ENCODE peak calls at places on chromosomes 2 and 18, in seven cellular contexts. One of them, this sample, is unnamed.

GRCh38 chr2:130768191-130768855 is 13.0 kb downstream of the AMER3 start:
- DNase-seq in PC-9: no peak
- DNase-seq in uterus: no peak
- DNase-seq in coronary artery: no peak
- DNase-seq in epithelial cell of proximal tubule: no peak
- DNase-seq in AG09319: no peak
- DNase-seq in tibial artery: no peak
- DNase-seq in this sample: no peak

GRCh38 chr2:224220581-224221255 is 181.2 kb downstream of the FAM124B start:
- DNase-seq in uterus: no peak
- DNase-seq in coronary artery: no peak
- DNase-seq in AG09319: no peak
- DNase-seq in epithelial cell of proximal tubule: no peak
- DNase-seq in PC-9: peak
- DNase-seq in tibial artery: no peak
- DNase-seq in this sample: no peak

GRCh38 chr2:68426446-68426845 is 40.6 kb downstream of the FBXO48 start:
- DNase-seq in PC-9: no peak
- DNase-seq in tibial artery: no peak
- DNase-seq in AG09319: no peak
- DNase-seq in coronary artery: no peak
- DNase-seq in epithelial cell of proximal tubule: no peak
- DNase-seq in uterus: no peak
- DNase-seq in this sample: no peak

GRCh38 chr2:58155160-58155778 is 85.9 kb downstream of the FANCL start:
- DNase-seq in AG09319: no peak
- DNase-seq in PC-9: no peak
- DNase-seq in coronary artery: no peak
- DNase-seq in epithelial cell of proximal tubule: no peak
- DNase-seq in tibial artery: no peak
- DNase-seq in uterus: no peak
- DNase-seq in this sample: no peak

GRCh38 chr2:168850846-168851245 is 39.4 kb downstream of the SPC25 start:
- DNase-seq in PC-9: no peak
- DNase-seq in AG09319: no peak
- DNase-seq in coronary artery: no peak
- DNase-seq in tibial artery: no peak
- DNase-seq in epithelial cell of proximal tubule: no peak
- DNase-seq in uterus: no peak
- DNase-seq in this sample: no peak

GRCh38 chr2:71226391-71226964 is 425 bp downstream of the PAIP2B start:
- DNase-seq in coronary artery: peak
- DNase-seq in PC-9: no peak
- DNase-seq in AG09319: no peak
- DNase-seq in tibial artery: peak
- DNase-seq in epithelial cell of proximal tubule: no peak
- DNase-seq in uterus: peak
- DNase-seq in this sample: no peak

GRCh38 chr18:8140841-8141501 is 468.3 kb upstream of the RAB12 start:
- DNase-seq in coronary artery: no peak
- DNase-seq in epithelial cell of proximal tubule: no peak
- DNase-seq in AG09319: no peak
- DNase-seq in tibial artery: no peak
- DNase-seq in PC-9: no peak
- DNase-seq in uterus: peak
- DNase-seq in this sample: no peak

GRCh38 chr18:7755753-7756475 is 188.8 kb downstream of the PTPRM start:
- DNase-seq in coronary artery: no peak
- DNase-seq in tibial artery: no peak
- DNase-seq in epithelial cell of proximal tubule: no peak
- DNase-seq in uterus: no peak
- DNase-seq in AG09319: peak
- DNase-seq in PC-9: no peak
- DNase-seq in this sample: no peak

GRCh38 chr18:10386956-10387355 is 67.5 kb upstream of the APCDD1 start:
- DNase-seq in tibial artery: no peak
- DNase-seq in PC-9: no peak
- DNase-seq in AG09319: no peak
- DNase-seq in coronary artery: no peak
- DNase-seq in epithelial cell of proximal tubule: no peak
- DNase-seq in uterus: no peak
- DNase-seq in this sample: no peak

GRCh38 chr18:22428672-22429071 is 11.0 kb upstream of the CTAGE1 start:
- DNase-seq in uterus: no peak
- DNase-seq in epithelial cell of proximal tubule: no peak
- DNase-seq in PC-9: peak
- DNase-seq in AG09319: no peak
- DNase-seq in tibial artery: no peak
- DNase-seq in coronary artery: no peak
- DNase-seq in this sample: no peak

GRCh38 chr2:234969329-234970157 is 17.7 kb downstream of the SH3BP4 start:
- DNase-seq in coronary artery: no peak
- DNase-seq in epithelial cell of proximal tubule: no peak
- DNase-seq in AG09319: no peak
- DNase-seq in uterus: no peak
- DNase-seq in PC-9: no peak
- DNase-seq in tibial artery: no peak
- DNase-seq in this sample: no peak

GRCh38 chr18:55856191-55856590 is 268.2 kb upstream of the TCF4 start:
- DNase-seq in coronary artery: no peak
- DNase-seq in AG09319: peak
- DNase-seq in uterus: no peak
- DNase-seq in PC-9: peak
- DNase-seq in epithelial cell of proximal tubule: peak
- DNase-seq in tibial artery: no peak
- DNase-seq in this sample: no peak

GRCh38 chr2:159071190-159071915 is 102.9 kb downstream of the TANC1 start:
- DNase-seq in PC-9: no peak
- DNase-seq in tibial artery: no peak
- DNase-seq in AG09319: peak
- DNase-seq in uterus: no peak
- DNase-seq in epithelial cell of proximal tubule: no peak
- DNase-seq in coronary artery: no peak
- DNase-seq in this sample: no peak
- TF ChIP-seq CTCF in PC-9: no peak
- TF ChIP-seq CTCF in tibial artery: no peak
- TF ChIP-seq CTCF in AG09319: no peak
- TF ChIP-seq CTCF in uterus: no peak
- TF ChIP-seq CTCF in epithelial cell of proximal tubule: no peak
- TF ChIP-seq CTCF in coronary artery: no peak
- TF ChIP-seq CTCF in this sample: no peak

GRCh38 chr2:1585635-1586034 is 158.7 kb downstream of the PXDN start:
- DNase-seq in uterus: no peak
- DNase-seq in AG09319: no peak
- DNase-seq in epithelial cell of proximal tubule: no peak
- DNase-seq in PC-9: no peak
- DNase-seq in tibial artery: no peak
- DNase-seq in coronary artery: no peak
- DNase-seq in this sample: no peak

GRCh38 chr2:1582891-1583341 is 161.4 kb downstream of the PXDN start:
- DNase-seq in tibial artery: no peak
- DNase-seq in PC-9: no peak
- DNase-seq in epithelial cell of proximal tubule: no peak
- DNase-seq in coronary artery: no peak
- DNase-seq in uterus: no peak
- DNase-seq in AG09319: no peak
- DNase-seq in this sample: no peak

GRCh38 chr2:1584051-1584531 is 160.2 kb downstream of the PXDN start:
- DNase-seq in AG09319: no peak
- DNase-seq in PC-9: no peak
- DNase-seq in coronary artery: no peak
- DNase-seq in uterus: no peak
- DNase-seq in epithelial cell of proximal tubule: no peak
- DNase-seq in tibial artery: no peak
- DNase-seq in this sample: no peak

GRCh38 chr2:1586251-1586945 is 157.9 kb downstream of the PXDN start:
- DNase-seq in epithelial cell of proximal tubule: no peak
- DNase-seq in uterus: no peak
- DNase-seq in tibial artery: no peak
- DNase-seq in PC-9: peak
- DNase-seq in AG09319: no peak
- DNase-seq in coronary artery: no peak
- DNase-seq in this sample: no peak

DNA sequence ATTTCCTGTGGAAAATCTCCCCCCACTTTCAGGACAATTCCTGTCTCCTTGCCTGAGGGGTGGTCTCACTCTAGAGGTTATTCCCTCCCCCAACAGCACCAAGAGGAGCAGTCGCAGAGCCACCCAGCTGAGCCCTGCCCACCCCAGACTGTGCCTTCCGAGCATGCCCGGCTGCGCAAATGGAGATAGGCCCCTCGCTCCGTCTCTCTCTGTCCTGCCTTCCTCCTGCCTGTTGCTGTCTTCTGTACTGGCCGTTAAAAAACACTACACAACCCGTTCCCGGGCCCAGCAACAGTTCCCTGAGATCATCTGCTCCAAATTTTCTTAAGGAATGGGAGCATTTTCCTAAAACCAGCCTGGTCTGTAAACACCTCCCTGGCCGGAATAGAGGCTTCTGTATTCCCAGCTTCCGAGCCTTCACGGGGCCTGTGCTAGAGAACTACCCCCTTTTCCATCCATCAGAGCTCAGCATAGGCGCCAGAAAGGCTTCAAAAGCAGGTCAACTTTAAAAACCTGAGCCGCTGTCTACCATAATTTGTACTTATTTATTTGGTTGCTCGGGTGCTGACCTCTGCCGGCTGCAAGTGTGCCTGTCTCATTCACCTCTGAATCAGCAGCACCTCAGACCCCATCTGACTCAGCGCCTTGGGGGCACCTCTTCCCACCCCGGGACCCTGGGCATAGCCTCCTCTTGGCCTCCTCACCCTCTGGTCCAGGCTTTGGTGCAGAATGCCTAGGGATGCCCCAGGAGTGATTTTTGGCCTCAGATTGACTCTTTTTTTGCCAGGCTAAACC is 159.4 kb downstream of the PXDN start:
- DNase-seq in PC-9: peak
- DNase-seq in epithelial cell of proximal tubule: no peak
- DNase-seq in coronary artery: no peak
- DNase-seq in AG09319: no peak
- DNase-seq in tibial artery: no peak
- DNase-seq in uterus: no peak
- DNase-seq in this sample: no peak
- TF ChIP-seq CTCF in PC-9: no peak
- TF ChIP-seq CTCF in epithelial cell of proximal tubule: peak
- TF ChIP-seq CTCF in coronary artery: no peak
- TF ChIP-seq CTCF in AG09319: no peak
- TF ChIP-seq CTCF in tibial artery: no peak
- TF ChIP-seq CTCF in uterus: no peak
- TF ChIP-seq CTCF in this sample: no peak

DNA sequence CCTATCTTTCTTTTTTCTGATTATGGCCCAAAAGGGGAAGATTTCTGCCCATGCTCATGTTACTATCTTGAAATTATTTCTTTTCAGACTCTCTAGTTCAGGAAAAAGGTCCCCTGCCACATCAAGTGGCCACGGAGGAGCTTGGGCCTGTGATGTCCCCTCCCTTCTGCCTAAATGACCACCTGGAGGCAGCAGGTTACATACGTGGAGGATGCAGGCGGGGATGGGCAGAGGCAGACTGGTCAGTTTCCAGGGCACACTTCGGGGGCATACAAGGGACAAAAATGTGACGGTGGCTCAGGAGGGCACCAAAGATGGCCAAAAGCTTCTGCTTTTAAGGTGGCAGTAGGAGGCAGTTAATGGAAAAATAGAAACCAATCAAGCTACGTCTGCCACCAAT is 30.7 kb upstream of the STEAP3 start:
- DNase-seq in AG09319: no peak
- DNase-seq in uterus: no peak
- DNase-seq in coronary artery: no peak
- DNase-seq in epithelial cell of proximal tubule: no peak
- DNase-seq in PC-9: no peak
- DNase-seq in tibial artery: no peak
- DNase-seq in this sample: no peak
- TF ChIP-seq CTCF in AG09319: no peak
- TF ChIP-seq CTCF in uterus: no peak
- TF ChIP-seq CTCF in coronary artery: no peak
- TF ChIP-seq CTCF in epithelial cell of proximal tubule: no peak
- TF ChIP-seq CTCF in PC-9: no peak
- TF ChIP-seq CTCF in tibial artery: no peak
- TF ChIP-seq CTCF in this sample: no peak

DNA sequence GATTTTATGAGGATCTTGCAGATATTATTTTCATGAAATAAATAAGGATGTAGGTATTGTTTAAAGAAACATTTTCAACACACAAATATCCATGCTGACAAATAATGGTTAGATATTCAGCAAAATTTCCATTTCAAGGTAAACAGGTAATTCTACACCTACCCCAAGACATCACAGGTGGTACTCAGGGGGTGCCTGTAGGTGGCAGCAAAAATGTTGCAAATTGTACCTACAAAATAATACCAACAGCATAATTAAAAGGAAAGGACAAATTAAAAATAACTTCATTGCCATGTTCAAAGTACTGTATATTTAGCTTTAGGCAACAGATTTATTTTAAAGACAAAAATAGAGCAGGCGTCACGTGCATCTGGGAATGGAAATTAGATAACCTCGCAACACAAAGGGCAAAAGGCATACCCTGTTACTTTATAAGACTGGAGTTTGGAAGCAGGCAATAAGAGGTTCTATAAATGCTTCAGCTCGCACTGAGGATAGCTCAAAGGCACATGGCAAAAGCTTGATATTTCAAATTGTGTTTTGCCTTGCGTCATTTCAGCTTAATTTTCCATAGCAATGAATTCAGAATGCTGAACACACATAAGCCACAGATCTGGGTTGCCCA is 630.5 kb downstream of the TDRD15 start:
- DNase-seq in AG09319: no peak
- DNase-seq in epithelial cell of proximal tubule: no peak
- DNase-seq in PC-9: no peak
- DNase-seq in tibial artery: no peak
- DNase-seq in coronary artery: no peak
- DNase-seq in uterus: no peak
- DNase-seq in this sample: no peak
- TF ChIP-seq CTCF in AG09319: no peak
- TF ChIP-seq CTCF in epithelial cell of proximal tubule: peak
- TF ChIP-seq CTCF in PC-9: peak
- TF ChIP-seq CTCF in tibial artery: no peak
- TF ChIP-seq CTCF in coronary artery: no peak
- TF ChIP-seq CTCF in uterus: no peak
- TF ChIP-seq CTCF in this sample: no peak

DNA sequence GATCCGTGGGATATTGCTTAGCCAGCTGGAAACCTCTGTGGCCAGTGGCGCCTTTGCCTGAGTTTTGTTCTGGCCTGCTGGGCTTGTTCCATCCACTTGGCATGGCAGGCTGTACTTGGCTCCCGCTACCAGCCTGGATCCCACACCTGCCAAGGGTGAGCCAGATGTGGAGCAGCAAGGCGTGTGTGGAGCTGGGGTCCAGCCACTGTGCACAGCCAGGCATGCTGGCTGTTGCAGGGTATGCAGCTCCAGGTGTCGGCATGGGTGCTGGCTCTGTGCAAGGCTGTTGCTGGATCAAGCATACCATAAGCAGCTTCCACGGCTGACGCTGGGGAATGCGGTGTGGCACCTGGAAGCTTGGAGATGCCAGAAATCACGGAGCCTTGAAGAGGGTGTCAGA is 34.5 kb downstream of the PTPN4 start:
- DNase-seq in coronary artery: no peak
- DNase-seq in PC-9: no peak
- DNase-seq in uterus: no peak
- DNase-seq in tibial artery: no peak
- DNase-seq in AG09319: no peak
- DNase-seq in epithelial cell of proximal tubule: no peak
- DNase-seq in this sample: no peak
- TF ChIP-seq CTCF in coronary artery: no peak
- TF ChIP-seq CTCF in PC-9: no peak
- TF ChIP-seq CTCF in uterus: no peak
- TF ChIP-seq CTCF in tibial artery: no peak
- TF ChIP-seq CTCF in AG09319: no peak
- TF ChIP-seq CTCF in epithelial cell of proximal tubule: no peak
- TF ChIP-seq CTCF in this sample: no peak